ENCODE peak calls at places on chromosomes 7 and 10, in six cellular contexts. H, R, I, A, M and Z are unnamed samples. For H3K4me1, the result is how much of the 10 kb centered on the place peaks cover.

GRCh38 chr7:39624202-39624807 is 933 bp downstream of the RALA start:
- DNase-seq in M (no peak), A (no peak), I (no peak), R (no peak), H (no peak), Z (no peak)

GRCh38 chr7:128921866-128922440 is 11.4 kb upstream of the KCP start:
- DNase-seq in A (no peak), M (no peak), H (no peak), R (no peak), I (peak), Z (no peak)

GRCh38 chr10:25083546-25084111 is 67.2 kb downstream of the THNSL1 start:
- DNase-seq in A (no peak), M (no peak), H (no peak), I (no peak), R (no peak), Z (no peak)

GRCh38 chr7:158023157-158023556 is 564.5 kb downstream of the PTPRN2 start:
- DNase-seq in I (no peak), R (no peak), H (no peak), M (no peak), A (no peak), Z (no peak)

GRCh38 chr7:22627136-22627535 is 99.9 kb upstream of the IL6 start:
- DNase-seq in R (no peak), H (no peak), A (no peak), I (no peak), M (no peak), Z (no peak)

GRCh38 chr7:24283900-24284698 is at the start of gene NPY:
- DNase-seq in R (no peak), H (no peak), I (peak), M (no peak), A (no peak), Z (no peak)

GRCh38 chr7:12685550-12685949 is 1.9 kb upstream of the ARL4A start:
- DNase-seq in I (peak), R (no peak), H (peak), M (peak), A (no peak), Z (no peak)

GRCh38 chr7:158973440-158973839 is 117.1 kb downstream of the DYNC2I1 start:
- DNase-seq in R (peak), I (peak), H (peak), A (peak), M (no peak), Z (peak)

GRCh38 chr10:22612316-22612715 is 102.1 kb downstream of the PIP4K2A start:
- DNase-seq in I (no peak), H (no peak), M (no peak), A (no peak), R (peak), Z (no peak)

GRCh38 chr10:12430406-12430982 is 81.1 kb downstream of the CAMK1D start:
- DNase-seq in I (no peak), M (no peak), R (no peak), H (no peak), A (no peak), Z (no peak)

GRCh38 chr7:92717982-92718716 is 118.2 kb downstream of the CDK6 start:
- DNase-seq in H (peak), M (peak), R (peak), I (no peak), A (no peak), Z (no peak)

GRCh38 chr10:124703778-124704427 is 40.3 kb downstream of the FAM53B start:
- DNase-seq in M (peak), H (peak), R (no peak), I (no peak), A (peak), Z (peak)

GRCh38 chr10:15804109-15804508 is 56.2 kb downstream of the MINDY3 start:
- DNase-seq in I (no peak), R (no peak), H (no peak), A (no peak), M (no peak), Z (no peak)

GRCh38 chr10:14087585-14087984 is 243.1 kb downstream of the FRMD4A start:
- DNase-seq in R (no peak), I (no peak), M (no peak), H (no peak), A (no peak), Z (no peak)

GRCh38 chr7:31006864-31007263 is 43.1 kb downstream of the GHRHR start:
- DNase-seq in R (no peak), I (no peak), M (no peak), H (no peak), A (no peak), Z (no peak)

GRCh38 chr7:65233409-65234034 is 140.1 kb upstream of the ZNF92 start:
- DNase-seq in R (no peak), M (no peak), A (no peak), H (no peak), I (no peak), Z (no peak)

GRCh38 chr10:89007129-89007893 is 16.7 kb downstream of the FAS start:
- DNase-seq in M (no peak), A (no peak), R (no peak), H (no peak), I (no peak), Z (no peak)

GRCh38 chr7:94375167-94375566 is 19.5 kb upstream of the COL1A2 start:
- DNase-seq in I (peak), A (peak), M (no peak), H (peak), R (no peak), Z (peak)

GRCh38 chr7:70771447-70771846 is 360.5 kb upstream of the GALNT17 start:
- DNase-seq in H (no peak), R (no peak), M (no peak), A (no peak), I (no peak), Z (no peak)

GRCh38 chr7:110442386-110442837 is 648.5 kb upstream of the LRRN3 start:
- DNase-seq in R (no peak), A (no peak), M (no peak), H (peak), I (peak), Z (no peak)

GRCh38 chr10:122459586-122460273 is 1.6 kb upstream of the HTRA1 start:
- DNase-seq in M (no peak), A (peak), H (no peak), R (no peak), I (no peak), Z (no peak)

GRCh38 chr10:15368456-15368855 is 2.6 kb downstream of the FAM171A1 start:
- DNase-seq in M (no peak), I (no peak), R (no peak), H (no peak), A (no peak), Z (no peak)

GRCh38 chr10:47289921-47290320 is 10.1 kb upstream of the GDF10 start:
- DNase-seq in M (no peak), I (no peak), H (no peak), A (no peak), R (no peak), Z (no peak)

GRCh38 chr7:22561356-22561755 is 61.4 kb upstream of the STEAP1B start:
- DNase-seq in I (peak), H (peak), R (no peak), A (peak), M (peak), Z (peak)

GRCh38 chr10:22832198-22832597 is 95.7 kb upstream of the ARMC3 start:
- DNase-seq in A (no peak), H (no peak), I (no peak), M (no peak), R (no peak), Z (no peak)

GRCh38 chr7:100157069-100157333 is 1.5 kb downstream of the TRAPPC14 start:
- DNase-seq in R (no peak), I (no peak), H (no peak), A (no peak), M (no peak), Z (no peak)
- H3K4me1 ChIP-seq in R (under half), I (under half), H (under half), A (under half), M (half or more), Z (under half)

GRCh38 chr10:8058274-8059111 is 4.0 kb downstream of the GATA3 start:
- DNase-seq in M (no peak), A (no peak), I (peak), H (no peak), R (no peak), Z (no peak)

GRCh38 chr10:8059191-8059936 is 4.9 kb downstream of the GATA3 start:
- DNase-seq in I (peak), H (no peak), A (no peak), R (no peak), M (no peak), Z (no peak)

GRCh38 chr10:8060010-8060703 is 5.7 kb downstream of the GATA3 start:
- DNase-seq in A (no peak), M (no peak), R (peak), I (peak), H (no peak), Z (no peak)

GRCh38 chr10:8061274-8062211 is 7.1 kb downstream of the GATA3 start:
- DNase-seq in R (peak), H (no peak), A (no peak), M (no peak), I (no peak), Z (no peak)

GRCh38 chr10:8060704-8061121 is 6.2 kb downstream of the GATA3 start:
- DNase-seq in M (no peak), I (no peak), H (no peak), A (no peak), R (no peak), Z (no peak)
- H3K4me1 ChIP-seq in M (half or more), I (under half), H (under half), A (under half), R (half or more), Z (under half)

DNA sequence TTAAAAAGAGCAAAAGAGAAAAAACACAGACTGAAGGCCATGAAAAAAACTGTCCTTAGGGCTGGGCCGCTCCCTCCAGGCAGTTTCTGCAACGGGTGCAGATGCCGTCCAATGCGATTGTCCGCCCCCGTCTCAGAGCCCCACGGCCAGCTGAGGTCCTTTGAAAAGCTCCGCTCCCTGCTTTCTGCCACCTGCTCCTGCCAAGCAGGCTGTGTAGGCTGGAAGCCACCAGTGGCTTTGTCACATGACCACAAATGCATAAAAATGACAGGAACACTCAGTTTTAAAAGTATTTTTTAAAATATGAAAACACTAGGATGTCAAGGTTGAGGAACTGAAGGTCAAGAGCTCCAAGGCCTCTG is 71.7 kb downstream of the AMZ1 start:
- DNase-seq in A (peak), R (no peak), H (no peak), I (no peak), M (no peak), Z (no peak)
- H3K4me1 ChIP-seq in A (under half), R (under half), H (under half), I (under half), M (half or more), Z (half or more)

GRCh38 chr10:86215712-86216111 is 150.9 kb downstream of the GRID1 start:
- DNase-seq in R (no peak), M (no peak), I (no peak), A (no peak), H (no peak), Z (no peak)

GRCh38 chr10:86213148-86213547 is 153.4 kb downstream of the GRID1 start:
- DNase-seq in M (no peak), A (no peak), I (no peak), H (no peak), R (no peak), Z (no peak)

GRCh38 chr10:86217386-86218080 is 149.1 kb downstream of the GRID1 start:
- DNase-seq in I (no peak), H (no peak), R (no peak), A (no peak), M (no peak), Z (no peak)

GRCh38 chr10:86216886-86217285 is 149.7 kb downstream of the GRID1 start:
- DNase-seq in A (no peak), H (no peak), I (no peak), M (no peak), R (no peak), Z (no peak)

GRCh38 chr10:86215021-86215420 is 151.6 kb downstream of the GRID1 start:
- DNase-seq in R (no peak), M (no peak), H (no peak), A (no peak), I (no peak), Z (no peak)
- H3K4me1 ChIP-seq in R (under half), M (under half), H (under half), A (under half), I (under half), Z (under half)

GRCh38 chr7:131218727-131219128 is 108.9 kb upstream of the MKLN1 start:
- DNase-seq in R (no peak), H (no peak), M (no peak), A (no peak), I (no peak), Z (no peak)
- H3K4me1 ChIP-seq in R (under half), H (under half), M (under half), A (under half), I (under half), Z (under half)

GRCh38 chr10:30591249-30591670 is 38.3 kb downstream of the LYZL2 start:
- DNase-seq in R (peak), I (peak), A (no peak), H (peak), M (no peak), Z (no peak)
- H3K4me1 ChIP-seq in R (under half), I (under half), A (under half), H (under half), M (under half), Z (under half)

GRCh38 chr10:80480852-80481251 is 26.7 kb downstream of the TSPAN14 start:
- DNase-seq in R (no peak), I (no peak), A (no peak), M (no peak), H (no peak), Z (no peak)
- H3K4me1 ChIP-seq in R (under half), I (under half), A (under half), M (half or more), H (under half), Z (half or more)

DNA sequence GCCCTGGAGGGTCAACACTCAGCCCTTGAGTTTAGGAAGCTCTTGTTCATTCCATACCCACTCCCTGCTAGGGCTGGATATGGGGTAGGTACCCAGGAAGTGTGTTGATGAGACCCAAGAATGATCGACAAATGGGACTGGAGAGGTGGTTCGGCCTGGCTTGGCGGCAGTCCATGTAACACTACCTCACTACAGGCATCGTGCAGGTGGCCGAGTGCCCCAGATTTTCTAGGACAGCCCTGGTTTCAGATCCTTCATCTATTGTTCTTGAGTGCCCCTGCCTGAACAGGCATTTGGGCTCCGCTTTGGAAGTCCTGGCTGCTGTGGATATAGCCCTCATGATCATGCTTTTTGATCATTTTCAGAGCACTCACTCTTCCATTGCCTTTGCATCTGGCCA is 37.9 kb downstream of the ZMIZ1 start:
- DNase-seq in H (no peak), I (no peak), M (no peak), R (no peak), A (no peak), Z (no peak)
- H3K4me1 ChIP-seq in H (half or more), I (under half), M (under half), R (under half), A (half or more), Z (half or more)